ENCODE peak calls at places on chromosome 1, in eight cellular contexts. C is stimulated activated CD4-positive, alpha-beta T cell treated with anti-CD3 and anti-CD28 coated beads, Interleukin-2, amount 100 ng/mL, for 24 hours; S is frontal cortex; N is foreskin melanocyte; H is iris pigment epithelial cell; V is GM18507; Y is posterior cingulate gyrus; W is hepatocyte. B is an unnamed sample.

GRCh38 chr1:110787328-110788071 is 85.4 kb upstream of the CD53 start:
- DNase-seq in C (no peak), S (no peak), N (no peak), H (no peak), Y (no peak), V (no peak), W (no peak), B (no peak)

GRCh38 chr1:61254629-61255323 is 172.4 kb downstream of the NFIA start:
- DNase-seq in N (peak), W (peak), Y (no peak), V (no peak), S (no peak), H (peak), C (no peak), B (no peak)

GRCh38 chr1:217333939-217334338 is 297.0 kb downstream of the GPATCH2 start:
- DNase-seq in V (no peak), Y (no peak), C (no peak), H (peak), N (peak), W (peak), S (peak), B (no peak)

GRCh38 chr1:96424882-96425281 is 296.7 kb upstream of the PTBP2 start:
- DNase-seq in S (no peak), H (peak), Y (no peak), W (no peak), C (no peak), V (no peak), N (no peak), B (no peak)

GRCh38 chr1:232620356-232620841 is 9.5 kb downstream of the SIPA1L2 start:
- DNase-seq in H (peak), V (no peak), C (no peak), N (peak), W (peak), Y (no peak), S (peak), B (no peak)

GRCh38 chr1:156591432-156592157 is at the start of gene NAXE:
- DNase-seq in V (no peak), S (peak), W (peak), N (no peak), H (peak), Y (peak), C (peak), B (peak)

GRCh38 chr1:92482404-92482664 is 4.4 kb downstream of the GFI1 start:
- DNase-seq in H (no peak), W (peak), Y (no peak), V (no peak), C (no peak), N (no peak), S (peak), B (no peak)

GRCh38 chr1:212466913-212467650 is 34.4 kb downstream of the NENF start:
- DNase-seq in S (no peak), N (no peak), C (no peak), Y (no peak), V (no peak), W (peak), H (no peak), B (no peak)

GRCh38 chr1:228211091-228211870 is 3.4 kb downstream of the OBSCN start:
- DNase-seq in W (no peak), Y (no peak), H (no peak), C (no peak), V (no peak), S (no peak), N (no peak), B (no peak)

GRCh38 chr1:229377429-229377828 is 34.6 kb upstream of the CCSAP start:
- DNase-seq in S (no peak), Y (no peak), H (no peak), W (no peak), C (no peak), V (no peak), N (no peak), B (no peak)

GRCh38 chr1:12186277-12186985 is 19.6 kb downstream of the TNFRSF1B start:
- DNase-seq in V (no peak), S (no peak), Y (no peak), H (no peak), C (no peak), N (no peak), W (peak), B (no peak)

B was measured in NCI-H187 treated with DMSO at 0.1 percent for 48 hours.